ENCODE peak calls at places on chromosomes 7 and 10, in six cellular contexts. C is cardiac muscle cell, J is GM03348, W is kidney tubule cell, G is kidney glomerular epithelial cell, I is neural crest cell. L is an unnamed sample.

GRCh38 chr10:36452851-36453250 is 672.5 kb upstream of the ANKRD30A start:
- DNase-seq in C (no peak), J (no peak), I (no peak), G (no peak), W (no peak), L (no peak)

GRCh38 chr7:92778972-92779371 is 57.4 kb downstream of the CDK6 start:
- DNase-seq in C (peak), W (peak), I (no peak), J (peak), G (peak), L (no peak)

GRCh38 chr10:86798636-86799035 is 42.2 kb downstream of the BMPR1A start:
- DNase-seq in G (no peak), W (no peak), I (no peak), C (no peak), J (no peak), L (no peak)

GRCh38 chr10:74586088-74586585 is 240.3 kb upstream of the KAT6B start:
- DNase-seq in C (peak), G (no peak), I (no peak), W (peak), J (no peak), L (no peak)

GRCh38 chr10:10804998-10805737 is 212.5 kb upstream of the CELF2 start:
- DNase-seq in J (peak), I (no peak), C (peak), W (peak), G (peak), L (peak)

GRCh38 chr10:9234191-9234590 is 1179.7 kb downstream of the GATA3 start:
- DNase-seq in W (no peak), G (no peak), I (no peak), J (no peak), C (no peak), L (no peak)

GRCh38 chr7:70694909-70695803 is 436.8 kb upstream of the GALNT17 start:
- DNase-seq in G (no peak), J (peak), C (peak), I (peak), W (peak), L (no peak)

GRCh38 chr10:22657028-22657427 is 57.4 kb downstream of the PIP4K2A start:
- DNase-seq in C (no peak), J (no peak), I (no peak), W (no peak), G (no peak), L (no peak)

GRCh38 chr10:89374716-89375115 is 3.1 kb upstream of the IFIT1B start:
- DNase-seq in J (no peak), C (peak), I (no peak), W (no peak), G (no peak), L (no peak)

GRCh38 chr7:134685250-134685649 is 38.6 kb downstream of the BPGM start:
- DNase-seq in C (no peak), J (no peak), I (no peak), W (peak), G (peak), L (no peak)

GRCh38 chr7:23115991-23116390 is 10.4 kb downstream of the KLHL7 start:
- DNase-seq in C (no peak), J (no peak), G (no peak), I (no peak), W (no peak), L (no peak)